ENCODE peak calls at places on chromosomes 13 and 19, in eight cellular contexts. One of them, this sample, is unnamed. For H4K20me1, the result is how much of the 10 kb centered on the place peaks cover.

GRCh38 chr19:29054886-29055675 is 157.9 kb downstream of the UQCRFS1 start:
- DNase-seq in HCT116: no peak
- DNase-seq in hepatocyte: peak
- DNase-seq in MM.1S: no peak
- DNase-seq in SK-N-SH: no peak
- DNase-seq in GM23248: peak
- DNase-seq in GM23338: no peak
- DNase-seq in PC-3: no peak
- DNase-seq in this sample: no peak

GRCh38 chr19:55208880-55209429 is 346 bp downstream of the PTPRH start:
- DNase-seq in hepatocyte: no peak
- DNase-seq in HCT116: no peak
- DNase-seq in PC-3: no peak
- DNase-seq in SK-N-SH: no peak
- DNase-seq in GM23248: no peak
- DNase-seq in MM.1S: no peak
- DNase-seq in GM23338: no peak
- DNase-seq in this sample: no peak

GRCh38 chr13:43261018-43261417 is 237.6 kb downstream of the DNAJC15 start:
- DNase-seq in PC-3: peak
- DNase-seq in HCT116: no peak
- DNase-seq in GM23338: no peak
- DNase-seq in hepatocyte: no peak
- DNase-seq in GM23248: peak
- DNase-seq in MM.1S: no peak
- DNase-seq in SK-N-SH: no peak
- DNase-seq in this sample: no peak

GRCh38 chr13:99743079-99743478 is 228.5 kb downstream of the ZIC5 start:
- DNase-seq in GM23248: no peak
- DNase-seq in HCT116: no peak
- DNase-seq in hepatocyte: no peak
- DNase-seq in MM.1S: no peak
- DNase-seq in GM23338: no peak
- DNase-seq in PC-3: no peak
- DNase-seq in SK-N-SH: no peak
- DNase-seq in this sample: no peak

GRCh38 chr13:110318920-110319319 is 11.8 kb downstream of the COL4A2 start:
- DNase-seq in MM.1S: no peak
- DNase-seq in SK-N-SH: no peak
- DNase-seq in GM23338: no peak
- DNase-seq in hepatocyte: no peak
- DNase-seq in HCT116: no peak
- DNase-seq in PC-3: no peak
- DNase-seq in GM23248: no peak
- DNase-seq in this sample: no peak

GRCh38 chr13:51284339-51284738 is 55.2 kb upstream of the SERPINE3 start:
- DNase-seq in hepatocyte: no peak
- DNase-seq in HCT116: no peak
- DNase-seq in GM23248: no peak
- DNase-seq in GM23338: no peak
- DNase-seq in SK-N-SH: no peak
- DNase-seq in MM.1S: no peak
- DNase-seq in PC-3: no peak
- DNase-seq in this sample: peak

GRCh38 chr13:113820813-113821651 is 42.8 kb downstream of the GAS6 start:
- DNase-seq in MM.1S: no peak
- DNase-seq in SK-N-SH: peak
- DNase-seq in GM23248: peak
- DNase-seq in GM23338: no peak
- DNase-seq in PC-3: peak
- DNase-seq in hepatocyte: peak
- DNase-seq in HCT116: no peak
- DNase-seq in this sample: no peak

GRCh38 chr19:34904521-34904845 is 22.2 kb upstream of the ZNF30 start:
- DNase-seq in SK-N-SH: no peak
- DNase-seq in MM.1S: no peak
- DNase-seq in GM23248: no peak
- DNase-seq in hepatocyte: no peak
- DNase-seq in GM23338: peak
- DNase-seq in PC-3: no peak
- DNase-seq in HCT116: no peak
- DNase-seq in this sample: no peak

GRCh38 chr13:74443623-74444022 is 309.4 kb upstream of the KLF12 start:
- DNase-seq in MM.1S: no peak
- DNase-seq in HCT116: no peak
- DNase-seq in SK-N-SH: no peak
- DNase-seq in PC-3: peak
- DNase-seq in GM23248: peak
- DNase-seq in hepatocyte: no peak
- DNase-seq in GM23338: no peak
- DNase-seq in this sample: no peak

GRCh38 chr19:16470911-16471811 is 609 bp downstream of the EPS15L1 start:
- DNase-seq in SK-N-SH: no peak
- DNase-seq in HCT116: no peak
- DNase-seq in GM23248: peak
- DNase-seq in GM23338: peak
- DNase-seq in hepatocyte: peak
- DNase-seq in MM.1S: peak
- DNase-seq in PC-3: peak
- DNase-seq in this sample: peak

GRCh38 chr13:112714366-112714765 is 24.5 kb downstream of the ATP11A start:
- DNase-seq in hepatocyte: no peak
- DNase-seq in GM23248: no peak
- DNase-seq in SK-N-SH: no peak
- DNase-seq in MM.1S: no peak
- DNase-seq in PC-3: no peak
- DNase-seq in GM23338: no peak
- DNase-seq in HCT116: no peak
- DNase-seq in this sample: no peak

GRCh38 chr19:29851769-29852521 is 40.2 kb downstream of the CCNE1 start:
- DNase-seq in SK-N-SH: no peak
- DNase-seq in GM23338: no peak
- DNase-seq in HCT116: no peak
- DNase-seq in hepatocyte: no peak
- DNase-seq in MM.1S: no peak
- DNase-seq in PC-3: no peak
- DNase-seq in GM23248: no peak
- DNase-seq in this sample: no peak

GRCh38 chr13:49097374-49097773 is 121.7 kb downstream of the FNDC3A start:
- DNase-seq in GM23338: no peak
- DNase-seq in hepatocyte: no peak
- DNase-seq in PC-3: peak
- DNase-seq in GM23248: peak
- DNase-seq in SK-N-SH: no peak
- DNase-seq in MM.1S: no peak
- DNase-seq in HCT116: peak
- DNase-seq in this sample: no peak

GRCh38 chr19:14337510-14337909 is 43.7 kb upstream of the ADGRE5 start:
- DNase-seq in hepatocyte: peak
- DNase-seq in MM.1S: no peak
- DNase-seq in PC-3: peak
- DNase-seq in GM23248: peak
- DNase-seq in SK-N-SH: peak
- DNase-seq in HCT116: peak
- DNase-seq in GM23338: peak
- DNase-seq in this sample: peak

GRCh38 chr19:14328406-14328805 is 52.8 kb upstream of the ADGRE5 start:
- DNase-seq in PC-3: no peak
- DNase-seq in HCT116: no peak
- DNase-seq in SK-N-SH: no peak
- DNase-seq in MM.1S: no peak
- DNase-seq in GM23338: no peak
- DNase-seq in hepatocyte: no peak
- DNase-seq in GM23248: no peak
- DNase-seq in this sample: no peak

DNA sequence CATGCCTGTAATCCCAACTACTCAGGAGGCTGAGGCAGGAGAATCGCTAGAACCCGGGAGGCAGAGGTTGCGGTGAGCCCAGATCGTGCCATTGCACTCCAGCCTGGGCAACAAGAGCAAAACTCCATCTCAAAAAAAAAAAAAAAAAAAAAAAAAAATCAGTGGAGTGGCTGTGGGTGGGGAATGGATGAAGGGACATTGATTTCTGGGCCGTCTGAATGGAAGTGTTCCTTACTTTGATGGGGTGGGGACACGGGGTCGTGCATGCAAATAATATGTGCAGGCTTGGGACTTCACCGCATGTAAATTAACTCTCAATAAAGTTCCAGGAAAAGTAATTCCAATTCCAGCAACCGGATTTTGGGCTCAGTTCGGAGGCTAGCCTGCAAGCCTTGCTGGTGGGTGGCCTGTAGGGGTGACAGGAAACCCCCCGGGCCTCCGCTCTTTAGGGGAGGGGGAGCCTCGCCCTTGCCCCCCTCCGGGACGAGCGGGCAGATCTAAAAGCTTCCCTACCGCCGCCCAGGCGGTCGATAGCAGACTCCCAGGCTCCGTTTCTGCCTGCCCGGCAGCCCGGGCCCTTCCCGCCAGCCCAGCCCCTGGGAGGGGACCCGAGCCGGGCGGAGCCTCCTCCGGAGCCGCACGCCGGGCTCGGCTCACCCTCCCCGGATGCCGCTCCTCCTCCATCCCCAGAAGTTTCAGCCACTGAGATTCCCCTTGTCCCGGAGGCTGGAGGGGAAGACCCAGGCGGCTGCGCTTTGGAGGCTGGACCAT is 48.0 kb upstream of the ADGRE5 start:
- DNase-seq in SK-N-SH: peak
- DNase-seq in hepatocyte: peak
- DNase-seq in MM.1S: no peak
- DNase-seq in PC-3: peak
- DNase-seq in GM23248: peak
- DNase-seq in GM23338: peak
- DNase-seq in HCT116: no peak
- DNase-seq in this sample: no peak
- TF ChIP-seq EZH2phosphoT487 in SK-N-SH: no peak
- TF ChIP-seq EZH2phosphoT487 in hepatocyte: no peak
- TF ChIP-seq EZH2phosphoT487 in MM.1S: no peak
- TF ChIP-seq EZH2phosphoT487 in PC-3: no peak
- TF ChIP-seq EZH2phosphoT487 in GM23248: no peak
- TF ChIP-seq EZH2phosphoT487 in GM23338: no peak
- TF ChIP-seq EZH2phosphoT487 in HCT116: no peak
- TF ChIP-seq EZH2phosphoT487 in this sample: no peak

GRCh38 chr19:39397360-39398296 is 6.5 kb downstream of the MED29 start:
- DNase-seq in SK-N-SH: peak
- DNase-seq in GM23338: peak
- DNase-seq in HCT116: peak
- DNase-seq in MM.1S: peak
- DNase-seq in GM23248: peak
- DNase-seq in hepatocyte: peak
- DNase-seq in PC-3: peak
- DNase-seq in this sample: peak
- H3K4me3 ChIP-seq in SK-N-SH: peak
- H3K4me3 ChIP-seq in GM23338: peak
- H3K4me3 ChIP-seq in HCT116: no peak
- H3K4me3 ChIP-seq in MM.1S: no peak
- H3K4me3 ChIP-seq in GM23248: peak
- H3K4me3 ChIP-seq in hepatocyte: no peak
- H3K4me3 ChIP-seq in PC-3: no peak
- H3K4me3 ChIP-seq in this sample: peak

GRCh38 chr19:1497578-1498235 is 6.7 kb downstream of the REEP6 start:
- DNase-seq in MM.1S: no peak
- DNase-seq in GM23338: no peak
- DNase-seq in PC-3: no peak
- DNase-seq in HCT116: no peak
- DNase-seq in GM23248: no peak
- DNase-seq in hepatocyte: no peak
- DNase-seq in SK-N-SH: no peak
- DNase-seq in this sample: no peak

GRCh38 chr19:1494115-1494815 is 3.3 kb downstream of the REEP6 start:
- DNase-seq in HCT116: no peak
- DNase-seq in GM23248: no peak
- DNase-seq in PC-3: no peak
- DNase-seq in hepatocyte: no peak
- DNase-seq in MM.1S: no peak
- DNase-seq in GM23338: no peak
- DNase-seq in SK-N-SH: no peak
- DNase-seq in this sample: no peak

GRCh38 chr19:1495051-1495798 is 4.2 kb downstream of the REEP6 start:
- DNase-seq in SK-N-SH: no peak
- DNase-seq in PC-3: no peak
- DNase-seq in hepatocyte: no peak
- DNase-seq in GM23248: no peak
- DNase-seq in HCT116: no peak
- DNase-seq in MM.1S: no peak
- DNase-seq in GM23338: no peak
- DNase-seq in this sample: no peak

GRCh38 chr19:1495799-1496713 is 5.1 kb downstream of the REEP6 start:
- DNase-seq in MM.1S: no peak
- DNase-seq in GM23248: no peak
- DNase-seq in PC-3: no peak
- DNase-seq in GM23338: no peak
- DNase-seq in hepatocyte: no peak
- DNase-seq in HCT116: no peak
- DNase-seq in SK-N-SH: no peak
- DNase-seq in this sample: no peak

DNA sequence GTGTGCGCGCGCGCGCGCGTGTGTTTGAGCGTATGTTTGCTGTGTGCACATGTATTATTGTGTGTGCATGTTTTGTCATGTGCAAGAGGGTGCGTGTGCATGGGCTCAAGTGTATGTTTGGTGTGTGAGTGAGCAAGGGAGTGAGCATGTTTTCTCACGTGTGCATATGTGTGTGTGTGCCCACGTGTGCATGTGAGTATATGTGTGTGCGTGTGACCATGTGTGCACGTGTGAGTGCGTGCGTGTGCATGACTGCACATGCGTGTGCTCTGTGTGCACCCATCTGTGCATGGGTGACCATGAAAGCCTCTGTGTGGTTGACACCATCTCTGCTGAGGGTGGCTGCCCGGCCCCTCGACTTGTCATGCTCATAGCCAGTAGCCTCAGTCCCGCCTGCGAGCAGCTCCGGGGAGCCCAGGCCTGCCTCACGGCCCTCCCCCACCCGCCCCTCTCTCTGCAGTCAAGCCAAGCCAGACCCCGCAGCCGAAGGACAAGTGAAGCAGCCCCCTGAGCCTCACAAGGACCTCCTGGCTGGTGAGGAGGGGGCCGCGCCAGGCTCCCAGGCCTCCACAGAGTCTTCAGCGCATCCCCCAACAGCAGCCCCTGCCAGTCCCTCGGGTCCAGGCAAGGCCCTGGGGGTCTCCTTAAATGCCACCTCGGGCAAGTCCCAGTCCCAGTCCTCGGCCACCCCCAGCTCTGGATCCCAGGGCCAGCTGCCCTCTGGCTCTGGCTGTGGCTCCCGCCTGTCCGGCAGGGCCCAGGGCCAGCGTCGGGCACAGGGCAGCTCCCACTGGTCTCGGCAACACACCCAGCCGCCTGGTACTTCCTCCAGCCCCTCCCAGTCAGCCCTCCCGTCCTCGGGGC is 6.0 kb downstream of the REEP6 start:
- DNase-seq in PC-3: no peak
- DNase-seq in MM.1S: no peak
- DNase-seq in GM23338: no peak
- DNase-seq in SK-N-SH: no peak
- DNase-seq in HCT116: no peak
- DNase-seq in GM23248: no peak
- DNase-seq in hepatocyte: no peak
- DNase-seq in this sample: no peak
- H4K20me1 ChIP-seq in PC-3: under half
- H4K20me1 ChIP-seq in MM.1S: under half
- H4K20me1 ChIP-seq in GM23338: under half
- H4K20me1 ChIP-seq in SK-N-SH: under half
- H4K20me1 ChIP-seq in HCT116: under half
- H4K20me1 ChIP-seq in GM23248: under half
- H4K20me1 ChIP-seq in hepatocyte: under half
- H4K20me1 ChIP-seq in this sample: under half

GRCh38 chr19:45177817-45178261 is at the start of gene TRAPPC6A:
- DNase-seq in PC-3: peak
- DNase-seq in HCT116: no peak
- DNase-seq in hepatocyte: no peak
- DNase-seq in GM23248: peak
- DNase-seq in GM23338: peak
- DNase-seq in MM.1S: no peak
- DNase-seq in SK-N-SH: no peak
- DNase-seq in this sample: no peak
- TF ChIP-seq EZH2phosphoT487 in PC-3: no peak
- TF ChIP-seq EZH2phosphoT487 in HCT116: no peak
- TF ChIP-seq EZH2phosphoT487 in hepatocyte: no peak
- TF ChIP-seq EZH2phosphoT487 in GM23248: no peak
- TF ChIP-seq EZH2phosphoT487 in GM23338: no peak
- TF ChIP-seq EZH2phosphoT487 in MM.1S: no peak
- TF ChIP-seq EZH2phosphoT487 in SK-N-SH: no peak
- TF ChIP-seq EZH2phosphoT487 in this sample: no peak